ENCODE peak calls at places on chromosomes 11 and 22, in four cellular contexts. One of them, this sample, is unnamed.

GRCh38 chr11:109914809-109915653 is 178.2 kb upstream of the ZC3H12C start:
- DNase-seq in Right ventricle myocardium superior: no peak
- DNase-seq in T-helper 17 cell: no peak
- DNase-seq in immature natural killer cell: no peak
- DNase-seq in this sample: no peak

GRCh38 chr11:126350811-126351210 is 4.7 kb upstream of the ST3GAL4 start:
- DNase-seq in Right ventricle myocardium superior: no peak
- DNase-seq in T-helper 17 cell: no peak
- DNase-seq in immature natural killer cell: no peak
- DNase-seq in this sample: no peak

GRCh38 chr11:112584674-112585073 is 324.0 kb upstream of the PLET1 start:
- DNase-seq in Right ventricle myocardium superior: no peak
- DNase-seq in T-helper 17 cell: no peak
- DNase-seq in immature natural killer cell: no peak
- DNase-seq in this sample: no peak

GRCh38 chr22:47591016-47591415 is 828.6 kb downstream of the TBC1D22A start:
- DNase-seq in Right ventricle myocardium superior: no peak
- DNase-seq in T-helper 17 cell: no peak
- DNase-seq in immature natural killer cell: no peak
- DNase-seq in this sample: no peak

GRCh38 chr11:1193326-1194230 is 29.3 kb upstream of the MUC5B start:
- DNase-seq in Right ventricle myocardium superior: peak; percentile 39
- DNase-seq in T-helper 17 cell: no peak
- DNase-seq in immature natural killer cell: no peak
- DNase-seq in this sample: peak; percentile 46

GRCh38 chr22:19271856-19272535 is 19.5 kb downstream of the CLTCL1 start:
- DNase-seq in Right ventricle myocardium superior: no peak
- DNase-seq in T-helper 17 cell: no peak
- DNase-seq in immature natural killer cell: no peak
- DNase-seq in this sample: no peak

GRCh38 chr11:67522338-67522737 is 908 bp downstream of the CABP2 start:
- DNase-seq in Right ventricle myocardium superior: no peak
- DNase-seq in T-helper 17 cell: no peak
- DNase-seq in immature natural killer cell: no peak
- DNase-seq in this sample: peak; percentile 45

GRCh38 chr11:77200869-77201268 is 72.8 kb downstream of the MYO7A start:
- DNase-seq in Right ventricle myocardium superior: no peak
- DNase-seq in T-helper 17 cell: no peak
- DNase-seq in immature natural killer cell: no peak
- DNase-seq in this sample: no peak

GRCh38 chr11:128630367-128631230 is 43.2 kb upstream of the ETS1 start:
- DNase-seq in Right ventricle myocardium superior: peak; percentile 89
- DNase-seq in T-helper 17 cell: peak; percentile 82
- DNase-seq in immature natural killer cell: peak; percentile 83
- DNase-seq in this sample: peak; percentile 90

GRCh38 chr22:48198489-48199459 is 1436.3 kb downstream of the TBC1D22A start:
- DNase-seq in Right ventricle myocardium superior: no peak
- DNase-seq in T-helper 17 cell: no peak
- DNase-seq in immature natural killer cell: no peak
- DNase-seq in this sample: peak; percentile 20

GRCh38 chr11:119727523-119728081 is 1.4 kb downstream of the NECTIN1 start:
- DNase-seq in Right ventricle myocardium superior: no peak
- DNase-seq in T-helper 17 cell: no peak
- DNase-seq in immature natural killer cell: peak; percentile 13
- DNase-seq in this sample: peak; percentile 84

GRCh38 chr11:75480185-75480889 is 45.4 kb downstream of the GDPD5 start:
- DNase-seq in Right ventricle myocardium superior: no peak
- DNase-seq in T-helper 17 cell: no peak
- DNase-seq in immature natural killer cell: no peak
- DNase-seq in this sample: no peak

GRCh38 chr11:85414175-85414574 is 213.0 kb downstream of the DLG2 start:
- DNase-seq in Right ventricle myocardium superior: no peak
- DNase-seq in T-helper 17 cell: no peak
- DNase-seq in immature natural killer cell: no peak
- DNase-seq in this sample: no peak

GRCh38 chr11:94925422-94926270 is 47.7 kb downstream of the CWC15 start:
- DNase-seq in Right ventricle myocardium superior: no peak
- DNase-seq in T-helper 17 cell: no peak
- DNase-seq in immature natural killer cell: no peak
- DNase-seq in this sample: no peak

GRCh38 chr11:79097279-79097875 is 343.5 kb downstream of the TENM4 start:
- DNase-seq in Right ventricle myocardium superior: peak; percentile 45
- DNase-seq in T-helper 17 cell: no peak
- DNase-seq in immature natural killer cell: no peak
- DNase-seq in this sample: no peak